ENCODE peak calls at places on chromosomes 13 and 19, in eight cellular contexts. W, B, Q, O, D, C, A and X are unnamed samples.

GRCh38 chr19:17688853-17689595 is 870 bp upstream of the UNC13A start:
- DNase-seq in W (no peak), B (no peak), Q (no peak), O (no peak), D (no peak), C (no peak), A (no peak), X (no peak)

GRCh38 chr19:48724796-48725753 is 5.5 kb upstream of the MAMSTR start:
- DNase-seq in W (peak; percentile 52), B (no peak), Q (peak; percentile 97), O (peak; percentile 78), D (no peak), C (peak; percentile 57), A (no peak), X (peak; percentile 93)

GRCh38 chr13:79548886-79549285 is 67.9 kb downstream of the NDFIP2 start:
- DNase-seq in W (no peak), B (no peak), Q (peak; percentile 69), O (no peak), D (no peak), C (no peak), A (no peak), X (no peak)

GRCh38 chr13:45142440-45143345 is 22.4 kb downstream of the GTF2F2 start:
- DNase-seq in W (no peak), B (no peak), Q (peak; percentile 70), O (no peak), D (no peak), C (peak; percentile 64), A (no peak), X (no peak)

GRCh38 chr19:33298146-33298911 is 4.0 kb downstream of the CEBPA start:
- DNase-seq in W (no peak), B (no peak), Q (no peak), O (no peak), D (no peak), C (peak; percentile 82), A (no peak), X (no peak)

GRCh38 chr13:24670927-24671326 is 9.3 kb upstream of the ATP12A start:
- DNase-seq in W (no peak), B (no peak), Q (peak; percentile 34), O (peak; percentile 33), D (no peak), C (peak; percentile 18), A (no peak), X (no peak)

GRCh38 chr19:51417107-51417806 is at the start of gene SIGLEC10:
- DNase-seq in W (peak; percentile 44), B (no peak), Q (no peak), O (peak; percentile 66), D (peak; percentile 18), C (no peak), A (no peak), X (peak; percentile 34)

GRCh38 chr13:43785681-43786471 is 896 bp downstream of the ENOX1 start:
- DNase-seq in W (peak; percentile 87), B (peak; percentile 88), Q (peak; percentile 91), O (peak; percentile 82), D (no peak), C (peak; percentile 78), A (no peak), X (peak; percentile 87)

GRCh38 chr13:35765941-35766340 is 289.5 kb upstream of the MAB21L1 start:
- DNase-seq in W (no peak), B (no peak), Q (no peak), O (no peak), D (no peak), C (no peak), A (no peak), X (no peak)

GRCh38 chr19:58577581-58578429 is 4.7 kb upstream of the MZF1 start:
- DNase-seq in W (peak; percentile 12), B (no peak), Q (no peak), O (no peak), D (peak; percentile 8), C (no peak), A (no peak), X (no peak)

GRCh38 chr19:37007587-37008220 is 70.5 kb upstream of the ZNF420 start:
- DNase-seq in W (peak; percentile 80), B (peak; percentile 9), Q (no peak), O (no peak), D (peak; percentile 38), C (peak; percentile 4), A (peak; percentile 5), X (peak; percentile 82)

GRCh38 chr13:62096652-62097051 is 681.0 kb upstream of the PCDH20 start:
- DNase-seq in W (no peak), B (no peak), Q (no peak), O (no peak), D (no peak), C (no peak), A (no peak), X (no peak)

GRCh38 chr19:2775556-2776430 is 7.3 kb downstream of the SGTA start:
- DNase-seq in W (peak; percentile 71), B (no peak), Q (peak; percentile 85), O (peak; percentile 71), D (peak; percentile 67), C (no peak), A (peak; percentile 36), X (peak; percentile 85)

GRCh38 chr19:8333771-8334457 is 9.1 kb downstream of the KANK3 start:
- DNase-seq in W (no peak), B (no peak), Q (no peak), O (no peak), D (no peak), C (no peak), A (no peak), X (no peak)

GRCh38 chr19:10450853-10451609 is 30.7 kb downstream of the PDE4A start:
- DNase-seq in W (no peak), B (no peak), Q (peak; percentile 57), O (peak; percentile 71), D (no peak), C (peak; percentile 59), A (no peak), X (no peak)

GRCh38 chr13:48574036-48574796 is 41.3 kb upstream of the RCBTB2 start:
- DNase-seq in W (no peak), B (no peak), Q (no peak), O (no peak), D (no peak), C (no peak), A (no peak), X (no peak)

GRCh38 chr13:43787998-43788397 is 1.2 kb upstream of the ENOX1 start:
- DNase-seq in W (no peak), B (peak; percentile 25), Q (peak; percentile 87), O (no peak), D (no peak), C (no peak), A (no peak), X (no peak)

GRCh38 chr19:27742041-27742440 is 1470.9 kb downstream of the UQCRFS1 start:
- DNase-seq in W (no peak), B (no peak), Q (no peak), O (no peak), D (no peak), C (no peak), A (no peak), X (no peak)

GRCh38 chr13:86608739-86609138 is 809.5 kb upstream of the SLITRK6 start:
- DNase-seq in W (no peak), B (no peak), Q (peak; percentile 1), O (no peak), D (no peak), C (no peak), A (no peak), X (no peak)

GRCh38 chr19:18657590-18658365 is 20.9 kb downstream of the KLHL26 start:
- DNase-seq in W (peak; percentile 75), B (no peak), Q (peak; percentile 72), O (no peak), D (no peak), C (peak; percentile 45), A (no peak), X (peak; percentile 84)

GRCh38 chr13:47801555-47801954 is 199.5 kb downstream of the SUCLA2 start:
- DNase-seq in W (no peak), B (no peak), Q (no peak), O (no peak), D (no peak), C (no peak), A (no peak), X (no peak)

GRCh38 chr13:51249767-51250741 is 27.9 kb downstream of the FAM124A start:
- DNase-seq in W (no peak), B (no peak), Q (no peak), O (no peak), D (no peak), C (peak; percentile 33), A (no peak), X (no peak)

GRCh38 chr19:46622118-46622446 is 2.8 kb downstream of the PTGIR start:
- DNase-seq in W (no peak), B (no peak), Q (no peak), O (no peak), D (no peak), C (no peak), A (no peak), X (no peak)

GRCh38 chr13:43749503-43749902 is 37.3 kb downstream of the ENOX1 start:
- DNase-seq in W (no peak), B (no peak), Q (no peak), O (no peak), D (no peak), C (no peak), A (no peak), X (no peak)

GRCh38 chr19:12965017-12965811 is 4.2 kb upstream of the DAND5 start:
- DNase-seq in W (peak; percentile 84), B (peak; percentile 60), Q (peak; percentile 95), O (peak; percentile 89), D (peak; percentile 75), C (peak; percentile 74), A (peak; percentile 77), X (peak; percentile 77)

GRCh38 chr13:33793726-33794125 is 24.2 kb upstream of the RFC3 start:
- DNase-seq in W (no peak), B (no peak), Q (no peak), O (no peak), D (no peak), C (no peak), A (no peak), X (no peak)

GRCh38 chr13:112188298-112188610 is 121.3 kb downstream of the SOX1 start:
- DNase-seq in W (no peak), B (no peak), Q (no peak), O (no peak), D (no peak), C (no peak), A (no peak), X (no peak)

GRCh38 chr13:31209172-31209818 is 9.5 kb downstream of the B3GLCT start:
- DNase-seq in W (peak; percentile 69), B (peak; percentile 50), Q (peak; percentile 99), O (peak; percentile 38), D (no peak), C (no peak), A (no peak), X (peak; percentile 62)